ENCODE peak calls at places on chromosomes 11 and 22, in five cellular contexts. B, N, M, D and C are unnamed samples. For H3K4me1, the result is how much of the 10 kb centered on the place peaks cover.

GRCh38 chr11:60482361-60482760 is 10.2 kb upstream of the MS4A12 start:
- DNase-seq in B (peak), N (no peak), M (no peak), D (no peak), C (no peak)

GRCh38 chr11:34840736-34841386 is 75.3 kb downstream of the APIP start:
- DNase-seq in B (no peak), N (peak), M (peak), D (peak), C (peak)

GRCh38 chr11:36235750-36236149 is 53.5 kb downstream of the COMMD9 start:
- DNase-seq in B (no peak), N (no peak), M (no peak), D (no peak), C (no peak)

GRCh38 chr22:30822216-30823014 is 127.7 kb downstream of the OSBP2 start:
- DNase-seq in B (no peak), N (peak), M (no peak), D (no peak), C (no peak)

GRCh38 chr11:30196400-30197206 is 34.2 kb upstream of the FSHB start:
- DNase-seq in B (no peak), N (peak), M (peak), D (peak), C (no peak)

GRCh38 chr11:8908099-8908498 is 2.9 kb upstream of the AKIP1 start:
- DNase-seq in B (no peak), N (no peak), M (no peak), D (no peak), C (no peak)

GRCh38 chr11:45100338-45100737 is 46.1 kb upstream of the PRDM11 start:
- DNase-seq in B (no peak), N (no peak), M (peak), D (peak), C (peak)

GRCh38 chr22:44091021-44091721 is 67.1 kb downstream of the PARVB start:
- DNase-seq in B (no peak), N (peak), M (no peak), D (no peak), C (no peak)

GRCh38 chr22:20940904-20941385 is 23.7 kb downstream of the CRKL start:
- DNase-seq in B (no peak), N (no peak), M (no peak), D (no peak), C (no peak)

GRCh38 chr22:19567383-19568009 is 43.3 kb upstream of the CLDN5 start:
- DNase-seq in B (no peak), N (no peak), M (no peak), D (no peak), C (no peak)

GRCh38 chr11:115420524-115420923 is 83.7 kb downstream of the CADM1 start:
- DNase-seq in B (no peak), N (no peak), M (no peak), D (no peak), C (no peak)

GRCh38 chr11:17734986-17735822 is 623 bp downstream of the KCNC1 start:
- DNase-seq in B (no peak), N (peak), M (peak), D (peak), C (no peak)

GRCh38 chr11:112161012-112161411 is 2.9 kb downstream of the IL18 start:
- DNase-seq in B (no peak), N (no peak), M (no peak), D (no peak), C (no peak)

GRCh38 chr11:75719089-75719638 is 1.5 kb downstream of the MOGAT2 start:
- DNase-seq in B (no peak), N (peak), M (no peak), D (no peak), C (no peak)

GRCh38 chr11:128052912-128053641 is 534.3 kb downstream of the ETS1 start:
- DNase-seq in B (no peak), N (no peak), M (no peak), D (no peak), C (no peak)

GRCh38 chr22:32473388-32473952 is 1.1 kb upstream of the FBXO7 start:
- DNase-seq in B (no peak), N (peak), M (no peak), D (no peak), C (no peak)

GRCh38 chr11:113048820-113049555 is 87.8 kb downstream of the NCAM1 start:
- DNase-seq in B (no peak), N (no peak), M (no peak), D (no peak), C (no peak)

GRCh38 chr11:126992804-126993111 is 7.8 kb downstream of the KIRREL3 start:
- DNase-seq in B (no peak), N (no peak), M (no peak), D (no peak), C (no peak)

GRCh38 chr22:29308791-29309262 is 2.4 kb downstream of the GAS2L1 start:
- DNase-seq in B (no peak), N (no peak), M (no peak), D (no peak), C (no peak)

GRCh38 chr11:46391578-46392420 is at the start of gene CHRM4:
- DNase-seq in B (no peak), N (peak), M (no peak), D (peak), C (no peak)

GRCh38 chr22:27139935-27140493 is 482.6 kb downstream of the MIAT start:
- DNase-seq in B (no peak), N (peak), M (no peak), D (no peak), C (no peak)

GRCh38 chr11:46472662-46472994 is 81.1 kb upstream of the CHRM4 start:
- DNase-seq in B (peak), N (peak), M (no peak), D (no peak), C (no peak)

GRCh38 chr11:60756307-60757032 is at the start of gene MS4A15:
- DNase-seq in B (no peak), N (peak), M (no peak), D (peak), C (no peak)

GRCh38 chr11:17528906-17529813 is 15.1 kb downstream of the USH1C start:
- DNase-seq in B (no peak), N (no peak), M (no peak), D (no peak), C (no peak)

GRCh38 chr11:69398529-69399492 is 82.7 kb upstream of the LINC01488 start:
- DNase-seq in B (peak), N (no peak), M (no peak), D (no peak), C (no peak)

GRCh38 chr11:70810131-70810530 is 411.8 kb downstream of the CTTN start:
- DNase-seq in B (no peak), N (no peak), M (no peak), D (no peak), C (no peak)

GRCh38 chr11:129314381-129314780 is 61.3 kb upstream of the BARX2 start:
- DNase-seq in B (no peak), N (no peak), M (no peak), D (no peak), C (no peak)

GRCh38 chr22:24583221-24583971 is 9.5 kb downstream of the LRRC75B start:
- DNase-seq in B (no peak), N (peak), M (no peak), D (no peak), C (no peak)

GRCh38 chr11:78189851-78190250 is 1.1 kb downstream of the USP35 start:
- DNase-seq in B (no peak), N (no peak), M (no peak), D (no peak), C (no peak)

GRCh38 chr22:44664149-44664548 is 37.9 kb upstream of the PRR5 start:
- DNase-seq in B (peak), N (no peak), M (peak), D (no peak), C (no peak)

GRCh38 chr22:50170453-50171318 is at the start of gene PANX2:
- DNase-seq in B (no peak), N (peak), M (no peak), D (no peak), C (no peak)

GRCh38 chr11:61004037-61004641 is 32.7 kb downstream of the CD6 start:
- DNase-seq in B (no peak), N (no peak), M (no peak), D (no peak), C (no peak)

GRCh38 chr11:19498986-19499669 is 213.5 kb upstream of the NAV2 start:
- DNase-seq in B (no peak), N (no peak), M (no peak), D (no peak), C (no peak)

GRCh38 chr11:20512869-20513268 is 86.5 kb upstream of the SLC6A5 start:
- DNase-seq in B (no peak), N (no peak), M (no peak), D (no peak), C (no peak)

GRCh38 chr22:38270091-38270972 is 2.5 kb downstream of the TMEM184B start:
- DNase-seq in B (no peak), N (no peak), M (no peak), D (peak), C (no peak)

GRCh38 chr22:38272373-38273134 is at the start of gene TMEM184B:
- DNase-seq in B (peak), N (peak), M (peak), D (peak), C (no peak)

GRCh38 chr22:38273135-38273761 is 438 bp upstream of the TMEM184B start:
- DNase-seq in B (no peak), N (no peak), M (no peak), D (peak), C (no peak)

GRCh38 chr22:38271101-38271500 is 1.7 kb downstream of the TMEM184B start:
- DNase-seq in B (no peak), N (no peak), M (no peak), D (peak), C (no peak)

GRCh38 chr22:38271927-38272372 is 860 bp downstream of the TMEM184B start:
- DNase-seq in B (no peak), N (no peak), M (peak), D (peak), C (no peak)
- H3K4me1 ChIP-seq in B (half or more), N (under half), M (under half), D (under half), C (half or more)

DNA sequence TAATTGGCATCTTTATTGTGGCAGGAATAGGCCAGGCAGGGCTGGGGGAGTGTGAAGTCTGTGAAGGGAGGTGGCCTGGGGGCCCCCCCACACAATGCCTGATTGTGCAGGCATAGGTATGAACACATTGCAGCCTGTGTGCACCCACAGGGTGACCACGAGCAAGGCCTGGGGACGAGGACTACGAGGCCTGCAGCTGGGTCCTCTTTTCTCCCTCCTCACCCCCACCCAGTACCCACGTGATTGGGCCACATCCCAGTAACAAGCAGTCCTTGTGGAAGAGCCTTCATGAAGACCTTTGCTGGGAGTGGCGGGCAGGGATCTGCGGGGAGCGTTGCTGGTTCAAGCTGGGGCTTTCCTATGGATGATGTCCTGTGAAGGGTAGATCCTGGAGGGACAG is 29.3 kb downstream of the ZBTB16 start:
- DNase-seq in B (peak), N (no peak), M (no peak), D (no peak), C (no peak)
- H3K4me1 ChIP-seq in B (half or more), N (under half), M (half or more), D (under half), C (half or more)

GRCh38 chr11:63942803-63943202 is 4.0 kb downstream of the NAA40 start:
- DNase-seq in B (no peak), N (no peak), M (no peak), D (no peak), C (no peak)

GRCh38 chr11:63939351-63939920 is 634 bp downstream of the NAA40 start:
- DNase-seq in B (no peak), N (peak), M (no peak), D (peak), C (no peak)

GRCh38 chr11:63938481-63939350 is at the start of gene NAA40:
- DNase-seq in B (peak), N (peak), M (peak), D (peak), C (no peak)

GRCh38 chr11:63941901-63942300 is 3.1 kb downstream of the NAA40 start:
- DNase-seq in B (no peak), N (no peak), M (no peak), D (no peak), C (no peak)

DNA sequence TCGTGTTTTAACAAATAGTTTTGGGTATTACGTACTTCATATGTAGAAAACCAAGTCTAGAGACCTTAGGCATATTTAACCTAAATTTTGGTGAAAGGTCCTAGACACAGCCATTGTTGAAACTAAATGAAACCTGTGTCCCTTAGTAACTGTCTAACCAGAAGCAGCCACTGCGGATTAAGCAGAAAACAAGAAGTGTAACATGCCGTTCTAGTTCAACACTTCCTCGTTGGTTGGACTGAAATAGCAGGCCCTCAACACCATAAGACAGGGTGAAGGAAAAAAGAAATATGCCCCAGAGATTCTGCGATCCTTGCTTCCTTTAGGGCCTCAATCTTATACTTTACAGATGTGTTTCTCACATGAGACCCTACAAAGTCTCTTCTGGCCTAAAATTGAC is 2.0 kb downstream of the NAA40 start:
- DNase-seq in B (no peak), N (no peak), M (no peak), D (no peak), C (no peak)
- H3K4me1 ChIP-seq in B (under half), N (under half), M (under half), D (under half), C (under half)

DNA sequence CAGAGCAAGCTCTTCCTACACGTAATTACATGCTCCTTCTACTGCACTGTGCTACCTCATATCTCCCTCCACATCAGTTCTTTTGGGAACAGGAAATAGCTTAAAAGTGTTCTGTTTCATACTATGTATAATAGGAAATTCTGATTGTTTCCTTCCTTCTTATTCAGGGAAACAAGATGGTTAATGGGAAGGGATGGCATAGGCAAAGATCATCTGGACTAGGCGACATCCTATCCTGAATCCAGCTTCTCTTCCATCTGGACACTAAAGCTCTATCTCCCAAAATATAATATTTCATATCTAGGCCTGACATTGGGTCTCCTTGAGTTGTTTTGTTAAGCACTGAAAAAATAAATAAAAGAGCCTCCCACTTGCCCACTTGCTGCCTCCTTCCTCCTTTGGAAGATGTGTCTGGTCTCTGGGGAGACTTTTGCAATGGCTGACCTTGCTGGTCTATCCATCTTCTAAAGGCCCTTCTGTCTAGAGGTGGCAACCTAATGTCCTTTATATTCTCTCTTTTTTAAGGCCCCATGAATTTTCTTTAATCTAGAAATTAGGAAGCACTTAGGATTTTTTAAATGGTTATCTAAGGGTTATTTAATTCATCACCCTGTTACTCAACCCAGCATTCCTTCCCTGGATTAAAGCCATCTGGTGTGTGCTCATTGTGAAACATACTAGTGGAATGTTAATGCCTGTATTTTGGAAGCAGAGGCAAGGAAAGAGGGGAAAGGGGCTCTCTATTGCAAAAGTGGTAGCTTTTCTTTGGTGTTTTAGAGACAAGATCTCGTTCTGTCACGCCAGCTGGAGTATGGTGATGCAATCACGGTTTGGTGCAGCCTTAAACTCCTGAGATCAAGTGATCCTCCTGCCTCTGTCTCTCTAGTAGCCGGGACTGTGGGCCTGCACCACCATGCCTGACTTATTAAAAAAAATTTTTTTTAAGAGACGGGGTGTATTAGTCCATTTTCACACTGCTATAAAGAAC is 20.6 kb downstream of the CLMP start:
- DNase-seq in B (peak), N (no peak), M (peak), D (no peak), C (peak)
- H3K4me1 ChIP-seq in B (under half), N (under half), M (under half), D (under half), C (under half)

GRCh38 chr11:116800610-116801009 is 8.9 kb upstream of the APOA5 start:
- DNase-seq in B (no peak), N (no peak), M (no peak), D (no peak), C (no peak)
- H3K4me1 ChIP-seq in B (under half), N (under half), M (under half), D (under half), C (under half)

GRCh38 chr11:47499160-47499559 is 50.2 kb upstream of the RAPSN start:
- DNase-seq in B (no peak), N (no peak), M (no peak), D (no peak), C (no peak)

GRCh38 chr11:47498584-47499152 is 49.7 kb upstream of the RAPSN start:
- DNase-seq in B (no peak), N (no peak), M (no peak), D (no peak), C (no peak)

GRCh38 chr11:47498149-47498548 is 49.2 kb upstream of the RAPSN start:
- DNase-seq in B (no peak), N (no peak), M (no peak), D (no peak), C (no peak)

GRCh38 chr11:47500121-47500520 is 51.2 kb upstream of the RAPSN start:
- DNase-seq in B (no peak), N (no peak), M (no peak), D (no peak), C (no peak)

DNA sequence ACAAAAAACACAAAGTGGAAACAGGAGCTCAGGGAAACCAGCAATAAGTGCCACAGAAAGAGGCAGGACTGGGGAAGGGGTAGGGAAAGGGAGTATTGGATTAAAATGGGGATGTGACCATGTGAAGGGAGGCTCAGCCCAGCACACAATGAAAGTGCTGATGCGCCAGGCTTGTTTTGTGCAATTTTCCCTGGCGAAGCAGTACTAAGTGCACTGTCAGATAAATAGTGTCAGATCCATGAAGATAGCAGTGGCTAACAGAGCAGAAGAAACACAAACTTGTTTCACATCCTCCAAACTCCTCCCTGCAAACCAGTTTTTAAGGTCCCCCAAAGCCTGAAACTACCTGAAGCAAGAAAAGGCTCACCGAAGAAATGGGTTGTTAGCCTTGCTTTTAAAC is 50.7 kb upstream of the RAPSN start:
- DNase-seq in B (no peak), N (no peak), M (no peak), D (no peak), C (no peak)
- H3K4me1 ChIP-seq in B (half or more), N (under half), M (under half), D (under half), C (half or more)